ENCODE peak calls at places on chromosome 5, in six cellular contexts. B is heart right ventricle, D is PC-3, N is neuronal stem cell, X is heart left ventricle, I is neural progenitor cell. J is an unnamed sample.

GRCh38 chr5:132388244-132389050 is 18.9 kb downstream of the SLC22A5 start:
- DNase-seq in B (peak; percentile 47), D (peak; percentile 66), N (no peak), X (no peak), I (no peak), J (no peak)

GRCh38 chr5:146003852-146004251 is 67.5 kb downstream of the SH3RF2 start:
- DNase-seq in B (no peak), D (no peak), N (no peak), X (no peak), I (no peak), J (no peak)

GRCh38 chr5:26761040-26761439 is 277.3 kb downstream of the CDH9 start:
- DNase-seq in B (no peak), D (no peak), N (no peak), X (no peak), I (no peak), J (no peak)

GRCh38 chr5:14879985-14880589 is 8.5 kb upstream of the ANKH start:
- DNase-seq in B (no peak), D (no peak), N (no peak), X (no peak), I (no peak), J (no peak)

GRCh38 chr5:172733974-172734346 is 37.0 kb downstream of the DUSP1 start:
- DNase-seq in B (no peak), D (no peak), N (no peak), X (no peak), I (no peak), J (no peak)

GRCh38 chr5:87752362-87752761 is 339.6 kb upstream of the CCNH start:
- DNase-seq in B (no peak), D (peak; percentile 85), N (no peak), X (no peak), I (no peak), J (no peak)

GRCh38 chr5:62498961-62499360 is 79.7 kb upstream of the LRRC70 start:
- DNase-seq in B (no peak), D (no peak), N (no peak), X (no peak), I (no peak), J (no peak)

GRCh38 chr5:156589859-156590216 is 260.3 kb upstream of the PPP1R2B start:
- DNase-seq in B (no peak), D (no peak), N (no peak), X (no peak), I (no peak), J (no peak)

GRCh38 chr5:83628360-83628759 is 92.3 kb downstream of the HAPLN1 start:
- DNase-seq in B (no peak), D (no peak), N (no peak), X (no peak), I (no peak), J (no peak)

GRCh38 chr5:150490754-150491153 is 17.2 kb upstream of the NDST1 start:
- DNase-seq in B (no peak), D (no peak), N (no peak), X (no peak), I (no peak), J (no peak)
- H3K4me1 ChIP-seq in B (peaks cover 75% of the 10 kb centered on the region), D (peaks cover 49% of the 10 kb centered on the region), N (peaks cover 22% of the 10 kb centered on the region), X (peaks cover 69% of the 10 kb centered on the region), I (peaks cover 44% of the 10 kb centered on the region), J (peaks cover 50% of the 10 kb centered on the region)

DNA sequence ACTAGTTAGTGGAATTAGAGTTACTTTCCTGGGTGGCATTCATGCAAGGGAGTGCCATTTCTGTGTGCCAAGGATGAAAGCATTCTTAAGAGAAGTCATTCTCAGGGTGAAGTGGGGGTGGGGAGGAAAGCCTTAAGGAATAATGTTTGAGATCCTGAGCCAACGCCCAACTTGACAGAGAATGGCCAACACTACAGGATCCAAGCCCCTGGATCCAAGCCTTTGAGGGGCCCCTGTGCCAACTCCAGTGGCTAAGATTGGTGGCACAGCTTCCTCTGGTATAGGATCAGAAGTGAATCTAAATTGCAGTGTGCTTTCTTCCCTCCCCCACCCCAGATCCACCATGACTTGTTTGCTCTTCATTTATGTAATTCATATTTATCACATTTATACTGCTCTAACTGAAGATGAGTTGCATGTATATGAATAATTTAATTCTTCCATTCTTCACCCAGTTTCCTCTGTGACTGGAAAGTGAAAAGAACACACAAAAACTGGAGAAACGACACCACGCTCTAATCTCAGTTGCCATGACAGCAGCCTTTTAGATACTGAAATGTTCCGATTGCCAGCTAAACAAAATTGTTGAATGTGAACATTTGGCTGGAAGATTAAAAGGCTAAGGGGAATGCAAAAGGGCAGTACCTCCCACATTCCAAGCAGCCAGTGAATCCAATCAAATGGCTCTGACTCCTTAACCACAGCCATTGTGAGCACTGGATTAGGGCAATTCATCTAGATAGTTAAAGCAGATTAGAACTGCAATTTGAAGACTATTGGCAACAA is 4.5 kb downstream of the ZNF608 start:
- DNase-seq in B (no peak), D (peak; percentile 84), N (peak; percentile 84), X (no peak), I (peak; percentile 91), J (no peak)
- H3K27ac ChIP-seq in B (no peak overlapping the region), D (peak overlapping the region; percentile 75), N (peak overlapping the region; percentile 85), X (no peak overlapping the region), I (peak overlapping the region; percentile 45), J (no peak overlapping the region)

DNA sequence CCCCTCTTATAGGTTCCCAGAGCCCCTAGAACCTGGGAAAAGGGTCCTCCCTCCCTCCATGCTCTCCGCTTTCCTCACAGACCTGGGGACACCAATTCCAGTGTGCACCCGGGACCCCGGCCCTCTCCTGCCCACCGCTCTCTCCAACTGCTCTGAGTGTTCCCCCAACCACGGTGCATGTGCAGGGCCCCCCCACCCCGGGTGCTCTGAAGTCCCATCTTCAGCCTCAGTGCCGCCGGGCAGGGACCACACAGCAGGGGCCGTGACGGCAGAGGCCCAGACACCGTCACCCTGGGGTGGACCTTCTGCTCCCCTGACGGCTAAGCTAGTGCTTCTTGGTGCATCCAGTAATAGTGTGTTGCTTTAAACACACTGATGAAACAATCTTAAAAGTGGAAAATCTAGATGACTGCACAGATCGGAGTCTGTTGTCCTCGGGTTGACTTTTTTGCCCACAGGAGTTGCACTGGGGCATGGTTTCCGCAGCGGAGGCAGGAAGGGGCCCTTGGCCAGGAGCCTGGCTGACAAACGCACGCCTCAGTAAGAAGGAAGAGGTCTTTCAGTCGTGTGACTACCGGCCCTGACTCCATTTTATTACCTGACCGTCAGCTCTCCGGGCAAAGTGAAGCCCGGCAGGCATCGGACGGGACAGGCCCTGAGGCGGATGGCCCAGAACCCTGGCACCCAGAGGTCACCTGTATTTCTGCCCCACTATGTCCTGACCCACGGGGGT is 36.2 kb upstream of the SLC6A3 start:
- DNase-seq in B (no peak), D (no peak), N (no peak), X (peak; percentile 65), I (no peak), J (no peak)
- H3K36me3 ChIP-seq in B (no peaks in the 10 kb centered on the region), D (peaks cover 45% of the 10 kb centered on the region), N (peaks cover 31% of the 10 kb centered on the region), X (peaks cover 48% of the 10 kb centered on the region), I (no peaks in the 10 kb centered on the region), J (peaks cover 43% of the 10 kb centered on the region)

DNA sequence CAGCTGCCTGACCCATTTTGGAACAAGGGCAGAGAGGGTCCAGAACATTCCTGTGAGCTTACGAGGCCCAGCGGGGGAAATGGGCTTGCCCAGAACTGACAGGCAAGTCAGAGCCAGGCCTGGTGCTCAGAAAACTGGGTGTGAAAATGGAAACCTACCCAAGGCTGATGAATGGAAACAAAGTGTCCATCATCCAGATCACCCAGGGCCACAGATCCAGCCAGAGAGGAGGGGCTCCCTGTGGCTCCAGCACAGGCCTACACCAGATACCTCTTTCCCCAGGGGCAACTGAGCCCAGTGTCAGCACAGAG is 3.1 kb downstream of the CLTB start:
- DNase-seq in B (peak; percentile 40), D (no peak), N (no peak), X (no peak), I (no peak), J (no peak)
- H3K4me1 ChIP-seq in B (peaks cover 63% of the 10 kb centered on the region), D (peaks cover 65% of the 10 kb centered on the region), N (peaks cover 7% of the 10 kb centered on the region), X (peaks cover 70% of the 10 kb centered on the region), I (no peaks in the 10 kb centered on the region), J (peaks cover 32% of the 10 kb centered on the region)

GRCh38 chr5:96337048-96337781 is 95.8 kb downstream of the PCSK1 start:
- DNase-seq in B (no peak), D (no peak), N (no peak), X (no peak), I (no peak), J (no peak)
- H3K27ac ChIP-seq in B (no peak overlapping the region), D (no peak overlapping the region), N (no peak overlapping the region), X (no peak overlapping the region), I (no peak overlapping the region), J (peak overlapping the region; percentile 81)

GRCh38 chr5:95543017-95543705 is 11.6 kb downstream of the SKIC3 start:
- DNase-seq in B (no peak), D (no peak), N (no peak), X (no peak), I (no peak), J (no peak)
- H3K36me3 ChIP-seq in B (peaks cover 8% of the 10 kb centered on the region), D (peaks cover 22% of the 10 kb centered on the region), N (peaks cover 9% of the 10 kb centered on the region), X (peaks cover 99% of the 10 kb centered on the region), I (peaks cover 20% of the 10 kb centered on the region), J (peaks cover 74% of the 10 kb centered on the region)

DNA sequence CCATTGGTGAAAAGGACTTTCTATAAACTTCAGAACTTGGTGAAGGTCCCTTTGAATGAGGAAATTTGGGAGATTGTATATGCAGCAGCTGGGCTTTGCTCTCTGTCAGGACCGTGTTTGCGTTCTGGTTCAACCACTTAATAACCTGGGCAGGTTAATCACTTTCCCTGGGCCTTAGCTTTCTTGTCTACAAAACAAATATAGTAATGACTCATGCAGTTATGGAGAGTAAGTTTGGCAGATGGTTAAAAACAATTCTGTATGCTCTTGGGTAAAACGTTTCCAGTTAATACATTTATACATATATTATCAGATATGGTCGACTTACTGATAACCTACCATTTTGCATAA is 197.0 kb downstream of the ARHGEF28 start:
- DNase-seq in B (no peak), D (peak; percentile 76), N (no peak), X (no peak), I (no peak), J (no peak)
- H3K4me1 ChIP-seq in B (no peaks in the 10 kb centered on the region), D (peaks cover 40% of the 10 kb centered on the region), N (no peaks in the 10 kb centered on the region), X (no peaks in the 10 kb centered on the region), I (no peaks in the 10 kb centered on the region), J (peaks cover 31% of the 10 kb centered on the region)

J was measured in ascending aorta.